ENCODE peak calls at places on chromosomes 12 and 14, in four cellular contexts. C is HL-60, J is coronary artery, B is cardiac fibroblast. S is an unnamed sample.

GRCh38 chr12:25187781-25188180 is 7.2 kb downstream of the DNAI7 start:
- DNase-seq in C (no peak), J (no peak), B (peak), S (no peak)

GRCh38 chr12:124100572-124101178 is 127.7 kb downstream of the ZNF664 start:
- DNase-seq in C (no peak), J (no peak), B (no peak), S (no peak)

GRCh38 chr12:121809712-121810116 is 5.9 kb downstream of the SETD1B start:
- DNase-seq in C (no peak), J (no peak), B (no peak), S (no peak)

GRCh38 chr12:52035926-52036325 is 15.3 kb upstream of the NR4A1 start:
- DNase-seq in C (no peak), J (no peak), B (no peak), S (no peak)

GRCh38 chr12:108364879-108365278 is 25.8 kb upstream of the CMKLR1 start:
- DNase-seq in C (no peak), J (no peak), B (no peak), S (no peak)

GRCh38 chr12:7395950-7396349 is 48.0 kb downstream of the CD163L1 start:
- DNase-seq in C (no peak), J (no peak), B (peak), S (no peak)

GRCh38 chr14:64971890-64972785 is at the start of gene RAB15:
- DNase-seq in C (no peak), J (peak), B (no peak), S (peak)

GRCh38 chr14:73775339-73776193 is 61.4 kb upstream of the PNMA1 start:
- DNase-seq in C (no peak), J (no peak), B (no peak), S (no peak)

GRCh38 chr14:55450539-55450938 is 10.1 kb upstream of the TBPL2 start:
- DNase-seq in C (no peak), J (no peak), B (no peak), S (no peak)

GRCh38 chr14:91144425-91145145 is 30.7 kb downstream of the DGLUCY start:
- DNase-seq in C (no peak), J (no peak), B (peak), S (no peak)

GRCh38 chr12:591167-591570 is 72.1 kb downstream of the NINJ2 start:
- DNase-seq in C (no peak), J (no peak), B (no peak), S (no peak)

GRCh38 chr14:92074555-92074954 is 31.8 kb downstream of the ATXN3 start:
- DNase-seq in C (peak), J (no peak), B (no peak), S (no peak)

GRCh38 chr12:15687583-15687982 is 101.6 kb downstream of the EPS8 start:
- DNase-seq in C (no peak), J (no peak), B (peak), S (no peak)

GRCh38 chr12:49043241-49043640 is 17.4 kb downstream of the KMT2D start:
- DNase-seq in C (no peak), J (no peak), B (no peak), S (no peak)

GRCh38 chr12:49041036-49041880 is 19.3 kb downstream of the KMT2D start:
- DNase-seq in C (no peak), J (no peak), B (no peak), S (no peak)

GRCh38 chr12:49040364-49040855 is 20.2 kb downstream of the KMT2D start:
- DNase-seq in C (no peak), J (no peak), B (no peak), S (no peak)

GRCh38 chr12:49043856-49044258 is 16.7 kb downstream of the KMT2D start:
- DNase-seq in C (no peak), J (no peak), B (peak), S (peak)

GRCh38 chr12:49041881-49042484 is 18.6 kb downstream of the KMT2D start:
- DNase-seq in C (no peak), J (no peak), B (no peak), S (no peak)
- TF ChIP-seq CTCF in C (no peak), J (no peak), B (no peak), S (no peak)

GRCh38 chr12:98227162-98227561 is 288.2 kb upstream of the TMPO start:
- DNase-seq in C (peak), J (no peak), B (peak), S (no peak)
- TF ChIP-seq CTCF in C (peak), J (no peak), B (peak), S (no peak)

GRCh38 chr14:97978336-97978735 is 1181.2 kb downstream of the VRK1 start:
- DNase-seq in C (no peak), J (peak), B (peak), S (no peak)
- TF ChIP-seq CTCF in C (no peak), J (no peak), B (no peak), S (no peak)

GRCh38 chr12:12786716-12787601 is 1.5 kb downstream of the APOLD1 start:
- DNase-seq in C (peak), J (peak), B (peak), S (peak)
- TF ChIP-seq CTCF in C (no peak), J (no peak), B (no peak), S (no peak)

GRCh38 chr14:72024043-72024407 is 91.8 kb downstream of the RGS6 start:
- DNase-seq in C (peak), J (no peak), B (peak), S (peak)
- TF ChIP-seq CTCF in C (peak), J (no peak), B (peak), S (peak)

DNA sequence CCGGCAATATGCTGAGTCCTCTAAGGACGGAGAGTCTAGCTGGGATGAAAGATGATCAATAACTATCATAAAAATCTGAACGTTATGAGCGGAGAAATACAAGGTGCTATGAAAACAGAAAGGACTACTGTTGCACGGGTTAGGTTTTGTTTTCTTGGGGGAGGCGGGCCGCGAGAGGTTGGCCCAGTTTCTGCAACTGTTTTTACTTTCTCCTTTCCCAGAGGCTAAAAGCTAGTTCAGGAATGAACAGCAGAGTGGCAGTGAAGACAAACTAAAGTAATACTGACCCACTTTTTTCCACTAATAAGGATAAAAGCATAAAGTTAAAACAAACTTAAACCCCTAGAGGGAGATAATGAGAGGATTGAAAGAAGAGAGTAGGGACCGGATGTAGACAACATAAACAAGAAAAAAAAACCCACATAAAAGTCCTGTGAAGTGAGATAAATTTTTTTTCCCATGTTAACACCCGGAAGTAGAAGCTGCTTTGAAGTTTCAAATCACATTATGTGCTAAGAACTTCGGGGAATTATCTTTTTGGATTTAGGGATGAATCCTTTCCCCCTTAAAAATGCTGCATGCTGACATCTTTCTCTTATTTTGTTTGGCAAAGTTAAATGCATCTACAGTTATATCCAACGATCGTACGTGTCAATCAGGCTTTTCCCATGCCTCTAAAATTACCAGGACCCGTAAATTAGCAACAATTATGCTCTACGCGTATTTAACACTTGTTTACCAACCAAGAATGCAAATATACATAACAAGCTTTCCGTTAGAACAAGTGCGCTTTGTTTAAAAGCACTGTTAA is 1.0 kb upstream of the CDK17 start:
- DNase-seq in C (peak), J (no peak), B (peak), S (peak)
- TF ChIP-seq CTCF in C (no peak), J (no peak), B (peak), S (no peak)

DNA sequence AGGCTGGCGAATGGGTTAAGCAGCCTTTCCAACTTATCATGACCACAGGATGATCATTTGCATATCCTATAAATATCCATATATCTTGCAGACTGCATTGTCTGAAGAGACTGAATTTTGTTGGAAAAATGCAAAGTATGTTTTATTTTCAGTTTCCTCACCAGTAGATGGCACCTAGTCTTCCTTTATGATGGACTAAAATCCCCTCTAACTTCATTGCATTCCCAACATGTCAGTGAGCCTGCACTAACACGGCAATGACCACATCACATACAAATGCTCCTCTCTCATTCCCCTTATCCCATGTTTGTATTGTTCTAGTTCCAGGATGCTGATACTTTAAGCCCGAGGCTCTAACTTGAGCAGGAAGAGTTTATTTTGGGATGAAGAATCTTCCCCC is 24.7 kb upstream of the MYBPC1 start:
- DNase-seq in C (no peak), J (no peak), B (peak), S (peak)
- TF ChIP-seq CTCF in C (no peak), J (no peak), B (no peak), S (no peak)